ENCODE peak calls at places on chromosomes 5 and 9, in four cellular contexts. F is ovary; G is effector memory CD4-positive, alpha-beta T cell; B is fibroblast of lung. I is an unnamed sample.

GRCh38 chr9:110971705-110972104 is 66.6 kb downstream of the LPAR1 start:
- DNase-seq in F (no peak), G (no peak), B (no peak), I (no peak)

GRCh38 chr9:98323051-98323830 is 67.8 kb upstream of the TBC1D2 start:
- DNase-seq in F (no peak), G (no peak), B (no peak), I (no peak)

GRCh38 chr9:34133436-34133949 is 7.0 kb upstream of the DCAF12 start:
- DNase-seq in F (no peak), G (no peak), B (no peak), I (no peak)

GRCh38 chr9:119677811-119678530 is 308.7 kb upstream of the BRINP1 start:
- DNase-seq in F (no peak), G (no peak), B (no peak), I (no peak)

GRCh38 chr9:72882117-72882775 is 70.6 kb downstream of the ALDH1A1 start:
- DNase-seq in F (peak; percentile 17), G (no peak), B (no peak), I (no peak)

GRCh38 chr9:85056203-85056572 is 386.7 kb downstream of the NTRK2 start:
- DNase-seq in F (no peak), G (no peak), B (no peak), I (no peak)

GRCh38 chr5:66891184-66891925 is 295.2 kb downstream of the MAST4 start:
- DNase-seq in F (no peak), G (no peak), B (peak; percentile 22), I (no peak)

GRCh38 chr5:56369333-56369947 is 136.3 kb upstream of the ANKRD55 start:
- DNase-seq in F (no peak), G (no peak), B (no peak), I (no peak)

GRCh38 chr5:175842947-175843793 is 28.2 kb upstream of the CPLX2 start:
- DNase-seq in F (no peak), G (no peak), B (peak; percentile 75), I (peak; percentile 88)

GRCh38 chr5:61177070-61177469 is 14.8 kb upstream of the SMIM15 start:
- DNase-seq in F (no peak), G (no peak), B (no peak), I (no peak)
- H3K27ac ChIP-seq in F (no peak overlapping the region), G (no peak overlapping the region), B (no peak overlapping the region), I (no peak overlapping the region)

GRCh38 chr9:109171926-109172325 is 4.9 kb upstream of the FRRS1L start:
- DNase-seq in F (no peak), G (no peak), B (peak; percentile 27), I (no peak)
- H3K4me3 ChIP-seq in F (no peak overlapping the region), G (no peak overlapping the region), B (no peak overlapping the region), I (no peak overlapping the region)

DNA sequence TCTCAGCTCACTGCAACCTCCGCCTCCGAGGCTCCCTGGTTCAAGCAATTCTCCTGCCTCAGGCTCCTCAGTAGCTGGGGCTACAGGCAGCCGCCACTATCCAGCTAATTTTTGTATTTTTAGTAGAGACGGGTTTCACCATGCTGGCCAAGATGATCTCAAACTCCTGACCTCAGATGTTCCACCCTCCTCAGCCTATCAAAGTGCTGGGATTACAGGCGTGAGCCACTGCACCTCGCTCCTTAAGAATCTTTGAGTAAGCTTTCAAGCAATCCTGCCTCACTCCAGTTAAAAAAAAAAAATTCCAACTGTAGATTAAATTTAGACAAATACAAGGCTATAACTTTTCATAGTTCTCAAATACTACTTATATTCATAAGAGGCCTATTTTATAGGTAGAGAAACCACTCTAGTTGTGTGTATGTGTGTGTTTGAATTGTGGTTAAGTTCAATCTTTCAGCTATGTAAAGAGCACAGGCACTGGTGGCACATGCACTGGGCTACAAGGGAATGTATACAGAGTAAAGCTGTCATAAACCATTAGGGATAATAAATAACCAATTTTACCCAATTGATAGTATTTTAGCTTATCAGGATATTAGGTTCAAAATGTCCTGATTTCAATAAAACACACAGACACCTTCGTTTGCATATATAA is 50.6 kb upstream of the RAPGEF6 start:
- DNase-seq in F (no peak), G (no peak), B (no peak), I (no peak)
- H3K27ac ChIP-seq in F (no peak overlapping the region), G (no peak overlapping the region), B (no peak overlapping the region), I (no peak overlapping the region)

GRCh38 chr5:139061856-139062255 is 136.3 kb downstream of the SIL1 start:
- DNase-seq in F (no peak), G (no peak), B (no peak), I (no peak)
- H3K4me3 ChIP-seq in F (no peak overlapping the region), G (no peak overlapping the region), B (no peak overlapping the region), I (no peak overlapping the region)

DNA sequence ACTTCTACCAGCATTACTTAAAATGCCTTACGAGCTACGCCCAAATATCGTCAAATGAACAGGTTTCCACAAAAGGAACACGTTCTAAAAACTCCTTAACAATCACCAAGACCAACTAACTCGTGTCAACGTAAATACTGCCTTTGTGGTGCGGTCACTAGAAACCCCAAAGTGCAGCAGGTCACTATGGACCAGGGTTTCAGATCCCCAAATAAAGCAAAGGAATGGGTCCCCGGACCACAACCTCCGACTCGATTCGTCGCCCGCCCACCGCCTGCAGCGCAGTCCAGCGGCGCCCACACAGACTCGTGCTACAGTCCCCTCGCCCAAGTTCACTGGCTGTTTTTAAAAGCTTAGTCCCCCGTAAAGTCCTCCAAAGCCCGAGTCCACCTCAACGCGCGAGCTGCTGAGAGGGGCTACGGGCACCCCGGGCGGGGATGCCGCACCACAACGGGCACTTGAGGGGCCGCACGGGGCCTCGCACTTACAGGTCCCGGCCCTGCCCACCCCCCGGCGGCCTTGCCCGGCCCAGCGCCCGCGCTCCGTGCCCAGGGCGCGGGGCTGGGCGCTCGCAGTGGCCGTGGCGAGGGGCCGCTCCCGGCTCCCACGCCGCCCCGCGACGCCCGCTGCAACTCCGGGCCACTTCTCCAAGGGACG is 1.1 kb downstream of the NFIB start:
- DNase-seq in F (peak; percentile 48), G (no peak), B (peak; percentile 52), I (no peak)
- H3K27ac ChIP-seq in F (peak overlapping the region; percentile 99), G (no peak overlapping the region), B (peak overlapping the region; percentile 86), I (peak overlapping the region; percentile 60)

GRCh38 chr9:135076143-135076875 is 11.2 kb upstream of the OLFM1 start:
- DNase-seq in F (no peak), G (no peak), B (no peak), I (no peak)

GRCh38 chr9:135073741-135074305 is 13.6 kb upstream of the OLFM1 start:
- DNase-seq in F (no peak), G (no peak), B (no peak), I (no peak)

GRCh38 chr9:135076876-135077430 is 10.5 kb upstream of the OLFM1 start:
- DNase-seq in F (no peak), G (no peak), B (no peak), I (no peak)

GRCh38 chr9:135074354-135075233 is 12.9 kb upstream of the OLFM1 start:
- DNase-seq in F (no peak), G (no peak), B (no peak), I (no peak)

DNA sequence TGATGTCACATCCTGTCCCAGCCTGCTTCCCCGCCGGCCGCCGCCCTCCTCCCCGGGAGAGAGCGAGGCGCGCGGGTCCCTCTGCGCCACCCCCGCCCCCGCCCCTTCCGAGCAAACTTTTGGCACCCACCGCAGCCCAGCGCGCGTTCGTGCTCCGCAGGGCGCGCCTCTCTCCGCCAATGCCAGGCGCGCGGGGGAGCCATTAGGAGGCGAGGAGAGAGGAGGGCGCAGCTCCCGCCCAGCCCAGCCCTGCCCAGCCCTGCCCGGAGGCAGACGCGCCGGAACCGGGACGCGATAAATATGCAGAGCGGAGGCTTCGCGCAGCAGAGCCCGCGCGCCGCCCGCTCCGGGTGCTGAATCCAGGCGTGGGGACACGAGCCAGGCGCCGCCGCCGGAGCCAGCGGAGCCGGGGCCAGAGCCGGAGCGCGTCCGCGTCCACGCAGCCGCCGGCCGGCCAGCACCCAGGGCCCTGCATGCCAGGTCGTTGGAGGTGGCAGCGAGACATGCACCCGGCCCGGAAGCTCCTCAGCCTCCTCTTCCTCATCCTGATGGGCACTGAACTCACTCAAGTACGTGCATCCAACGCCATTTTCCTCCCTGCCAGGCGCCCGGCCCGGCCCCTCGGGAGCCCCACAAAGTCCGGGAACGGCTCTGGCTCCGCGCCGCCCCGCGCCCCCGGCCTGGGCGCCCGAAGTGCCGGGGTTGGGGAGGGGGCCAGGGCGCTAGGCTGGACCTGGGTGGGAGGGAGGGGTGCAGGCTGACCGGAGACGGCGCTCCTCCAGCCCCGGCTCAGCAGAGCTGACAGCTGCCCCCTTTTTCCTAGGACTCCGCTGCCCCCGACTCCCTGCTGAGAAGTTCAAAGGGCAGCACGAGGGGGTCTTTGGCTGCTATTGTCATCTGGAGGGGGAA is 12.0 kb upstream of the OLFM1 start:
- DNase-seq in F (peak; percentile 67), G (no peak), B (no peak), I (peak; percentile 42)
- H3K4me3 ChIP-seq in F (peak overlapping the region; percentile 30), G (no peak overlapping the region), B (no peak overlapping the region), I (peak overlapping the region; percentile 25)

GRCh38 chr9:21287280-21287679 is 17.8 kb downstream of the IFNA5 start:
- DNase-seq in F (no peak), G (no peak), B (no peak), I (no peak)

GRCh38 chr9:21286654-21287053 is 18.5 kb downstream of the IFNA5 start:
- DNase-seq in F (no peak), G (no peak), B (no peak), I (no peak)

GRCh38 chr9:21286099-21286498 is 19.0 kb downstream of the IFNA5 start:
- DNase-seq in F (no peak), G (no peak), B (no peak), I (no peak)
- H3K27ac ChIP-seq in F (no peak overlapping the region), G (no peak overlapping the region), B (no peak overlapping the region), I (no peak overlapping the region)

DNA sequence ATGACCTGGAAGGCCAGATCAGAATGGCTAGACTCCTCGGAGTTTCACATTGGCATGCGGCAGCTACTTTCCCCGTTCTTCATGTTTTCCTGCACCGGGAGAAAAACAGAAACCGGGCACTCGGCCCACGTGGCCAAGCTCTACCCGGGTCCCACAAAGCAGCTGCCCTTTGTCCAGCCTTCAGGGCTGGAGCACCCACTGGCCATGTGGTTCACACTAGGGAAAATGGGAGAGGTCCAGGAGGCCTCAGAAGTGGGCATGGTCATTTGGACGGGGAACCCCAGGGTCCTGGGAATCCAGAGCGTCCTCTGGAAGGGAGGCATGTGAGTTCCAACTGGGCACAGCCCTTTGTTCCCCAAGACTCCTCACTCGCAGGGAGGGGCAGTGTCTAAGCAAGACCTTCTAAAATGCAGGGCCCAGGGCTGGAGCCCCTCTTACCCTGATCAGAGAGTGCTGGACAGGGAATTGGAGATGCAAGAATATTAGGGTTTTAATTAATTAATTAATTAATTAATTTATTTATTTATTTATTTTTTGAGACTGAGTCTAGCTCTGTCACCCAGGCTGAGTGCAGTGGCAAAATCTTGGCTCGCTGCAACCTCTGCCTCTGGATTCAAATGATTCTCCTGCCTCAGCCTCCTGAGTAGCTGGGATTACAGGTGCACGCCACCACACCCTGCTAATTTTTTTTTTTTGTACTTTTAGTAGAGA is 97.2 kb upstream of the CPEB4 start:
- DNase-seq in F (no peak), G (no peak), B (no peak), I (no peak)
- H3K4me3 ChIP-seq in F (no peak overlapping the region), G (no peak overlapping the region), B (no peak overlapping the region), I (no peak overlapping the region)

GRCh38 chr5:99033014-99033931 is 104.5 kb upstream of the CHD1 start:
- DNase-seq in F (no peak), G (no peak), B (peak; percentile 36), I (no peak)
- H3K27ac ChIP-seq in F (peak overlapping the region; percentile 41), G (peak overlapping the region; percentile 71), B (peak overlapping the region; percentile 42), I (peak overlapping the region; percentile 23)

GRCh38 chr9:35844628-35845301 is 15.7 kb downstream of the TMEM8B start:
- DNase-seq in F (no peak), G (peak; percentile 12), B (peak; percentile 90), I (peak; percentile 48)

GRCh38 chr9:35842795-35843194 is 13.8 kb downstream of the TMEM8B start:
- DNase-seq in F (no peak), G (no peak), B (no peak), I (no peak)

GRCh38 chr9:35847786-35848185 is 18.8 kb downstream of the TMEM8B start:
- DNase-seq in F (no peak), G (no peak), B (no peak), I (no peak)

GRCh38 chr9:35842020-35842745 is 13.2 kb downstream of the TMEM8B start:
- DNase-seq in F (no peak), G (no peak), B (no peak), I (no peak)

GRCh38 chr9:35845824-35846771 is 17.1 kb downstream of the TMEM8B start:
- DNase-seq in F (no peak), G (no peak), B (no peak), I (no peak)
- H3K4me3 ChIP-seq in F (no peak overlapping the region), G (no peak overlapping the region), B (no peak overlapping the region), I (no peak overlapping the region)

I was measured in SJSA1.